ENCODE peak calls at places on chromosomes 16 and 17, in ten cellular contexts. One of them, this sample, is unnamed.

GRCh38 chr17:58317421-58318064 is 11.1 kb downstream of the TSPOAP1 start:
- DNase-seq in epithelial cell of proximal tubule: no peak
- DNase-seq in GM06990: peak
- DNase-seq in heart left ventricle: peak
- DNase-seq in lower leg skin: peak
- DNase-seq in osteoblast: peak
- DNase-seq in AG09309: peak
- DNase-seq in AG10803: peak
- DNase-seq in neural progenitor cell: peak
- DNase-seq in right lobe of liver: peak
- DNase-seq in this sample: no peak

GRCh38 chr17:74474043-74474792 is 7.8 kb downstream of the CD300A start:
- DNase-seq in epithelial cell of proximal tubule: no peak
- DNase-seq in GM06990: no peak
- DNase-seq in heart left ventricle: peak
- DNase-seq in lower leg skin: no peak
- DNase-seq in osteoblast: peak
- DNase-seq in AG09309: no peak
- DNase-seq in AG10803: no peak
- DNase-seq in neural progenitor cell: no peak
- DNase-seq in right lobe of liver: no peak
- DNase-seq in this sample: no peak

GRCh38 chr17:74840989-74841666 is 18.6 kb downstream of the GRIN2C start:
- DNase-seq in epithelial cell of proximal tubule: no peak
- DNase-seq in GM06990: no peak
- DNase-seq in heart left ventricle: no peak
- DNase-seq in lower leg skin: peak
- DNase-seq in osteoblast: peak
- DNase-seq in AG09309: no peak
- DNase-seq in AG10803: peak
- DNase-seq in neural progenitor cell: peak
- DNase-seq in right lobe of liver: no peak
- DNase-seq in this sample: no peak

GRCh38 chr16:10521681-10522274 is 58.6 kb downstream of the EMP2 start:
- DNase-seq in epithelial cell of proximal tubule: no peak
- DNase-seq in GM06990: no peak
- DNase-seq in heart left ventricle: no peak
- DNase-seq in lower leg skin: no peak
- DNase-seq in osteoblast: peak
- DNase-seq in AG09309: no peak
- DNase-seq in AG10803: peak
- DNase-seq in neural progenitor cell: peak
- DNase-seq in right lobe of liver: peak
- DNase-seq in this sample: no peak

GRCh38 chr17:72123964-72124791 is 3.4 kb downstream of the SOX9 start:
- DNase-seq in epithelial cell of proximal tubule: no peak
- DNase-seq in GM06990: no peak
- DNase-seq in heart left ventricle: no peak
- DNase-seq in lower leg skin: no peak
- DNase-seq in osteoblast: peak
- DNase-seq in AG09309: no peak
- DNase-seq in AG10803: no peak
- DNase-seq in neural progenitor cell: peak
- DNase-seq in right lobe of liver: no peak
- DNase-seq in this sample: no peak

GRCh38 chr16:31472559-31473203 is 729 bp downstream of the TGFB1I1 start:
- DNase-seq in epithelial cell of proximal tubule: no peak
- DNase-seq in GM06990: no peak
- DNase-seq in heart left ventricle: peak
- DNase-seq in lower leg skin: peak
- DNase-seq in osteoblast: peak
- DNase-seq in AG09309: peak
- DNase-seq in AG10803: peak
- DNase-seq in neural progenitor cell: peak
- DNase-seq in right lobe of liver: peak
- DNase-seq in this sample: no peak

GRCh38 chr17:78236362-78237127 is 5.1 kb downstream of the TMEM235 start:
- DNase-seq in epithelial cell of proximal tubule: no peak
- DNase-seq in GM06990: no peak
- DNase-seq in heart left ventricle: no peak
- DNase-seq in lower leg skin: no peak
- DNase-seq in osteoblast: peak
- DNase-seq in AG09309: no peak
- DNase-seq in AG10803: no peak
- DNase-seq in neural progenitor cell: no peak
- DNase-seq in right lobe of liver: no peak
- DNase-seq in this sample: no peak

GRCh38 chr16:89013111-89013510 is 36.1 kb upstream of the CBFA2T3 start:
- DNase-seq in epithelial cell of proximal tubule: no peak
- DNase-seq in GM06990: no peak
- DNase-seq in heart left ventricle: no peak
- DNase-seq in lower leg skin: no peak
- DNase-seq in osteoblast: peak
- DNase-seq in AG09309: no peak
- DNase-seq in AG10803: no peak
- DNase-seq in neural progenitor cell: no peak
- DNase-seq in right lobe of liver: no peak
- DNase-seq in this sample: no peak

GRCh38 chr16:82761858-82762257 is 135.1 kb downstream of the CDH13 start:
- DNase-seq in epithelial cell of proximal tubule: no peak
- DNase-seq in GM06990: no peak
- DNase-seq in heart left ventricle: no peak
- DNase-seq in lower leg skin: no peak
- DNase-seq in osteoblast: no peak
- DNase-seq in AG09309: no peak
- DNase-seq in AG10803: no peak
- DNase-seq in neural progenitor cell: no peak
- DNase-seq in right lobe of liver: peak
- DNase-seq in this sample: no peak

GRCh38 chr17:14310584-14310983 is 9.7 kb downstream of the HS3ST3B1 start:
- DNase-seq in epithelial cell of proximal tubule: no peak
- DNase-seq in GM06990: no peak
- DNase-seq in heart left ventricle: no peak
- DNase-seq in lower leg skin: peak
- DNase-seq in osteoblast: no peak
- DNase-seq in AG09309: no peak
- DNase-seq in AG10803: no peak
- DNase-seq in neural progenitor cell: peak
- DNase-seq in right lobe of liver: no peak
- DNase-seq in this sample: no peak

GRCh38 chr17:44820631-44821196 is 9.4 kb downstream of the GJC1 start:
- DNase-seq in epithelial cell of proximal tubule: peak
- DNase-seq in GM06990: no peak
- DNase-seq in heart left ventricle: no peak
- DNase-seq in lower leg skin: peak
- DNase-seq in osteoblast: peak
- DNase-seq in AG09309: peak
- DNase-seq in AG10803: peak
- DNase-seq in neural progenitor cell: no peak
- DNase-seq in right lobe of liver: no peak
- DNase-seq in this sample: no peak

GRCh38 chr16:88705746-88706287 is 391 bp downstream of the RNF166 start:
- DNase-seq in epithelial cell of proximal tubule: no peak
- DNase-seq in GM06990: no peak
- DNase-seq in heart left ventricle: no peak
- DNase-seq in lower leg skin: no peak
- DNase-seq in osteoblast: peak
- DNase-seq in AG09309: no peak
- DNase-seq in AG10803: no peak
- DNase-seq in neural progenitor cell: peak
- DNase-seq in right lobe of liver: no peak
- DNase-seq in this sample: no peak

GRCh38 chr16:88351521-88352101 is 31.1 kb upstream of the ZNF469 start:
- DNase-seq in epithelial cell of proximal tubule: no peak
- DNase-seq in GM06990: no peak
- DNase-seq in heart left ventricle: peak
- DNase-seq in lower leg skin: no peak
- DNase-seq in osteoblast: peak
- DNase-seq in AG09309: no peak
- DNase-seq in AG10803: no peak
- DNase-seq in neural progenitor cell: no peak
- DNase-seq in right lobe of liver: no peak
- DNase-seq in this sample: no peak

GRCh38 chr17:11309033-11309432 is 68.0 kb downstream of the SHISA6 start:
- DNase-seq in epithelial cell of proximal tubule: no peak
- DNase-seq in GM06990: no peak
- DNase-seq in heart left ventricle: no peak
- DNase-seq in lower leg skin: no peak
- DNase-seq in osteoblast: no peak
- DNase-seq in AG09309: no peak
- DNase-seq in AG10803: no peak
- DNase-seq in neural progenitor cell: no peak
- DNase-seq in right lobe of liver: no peak
- DNase-seq in this sample: no peak

DNA sequence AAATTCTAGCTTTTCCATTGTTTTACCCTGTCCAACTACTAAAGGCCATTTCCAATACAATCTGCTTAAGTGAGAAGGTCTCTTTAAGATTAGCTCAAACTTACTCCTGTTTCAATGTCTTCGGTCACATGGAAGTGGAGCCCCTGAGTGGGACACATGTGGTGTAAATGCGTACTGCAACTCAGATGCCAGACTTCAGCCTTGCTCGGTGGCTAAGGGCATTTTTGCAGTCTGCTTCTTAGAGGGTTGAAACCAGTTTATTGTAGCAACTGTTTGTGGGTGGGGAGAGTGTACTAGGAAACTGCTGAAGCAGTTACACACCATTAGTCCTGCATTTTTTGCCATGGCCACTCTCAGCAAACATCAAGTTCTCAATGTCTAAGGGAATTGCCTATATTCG is 140.6 kb downstream of the PARN start:
- DNase-seq in epithelial cell of proximal tubule: peak
- DNase-seq in GM06990: no peak
- DNase-seq in heart left ventricle: no peak
- DNase-seq in lower leg skin: no peak
- DNase-seq in osteoblast: no peak
- DNase-seq in AG09309: no peak
- DNase-seq in AG10803: peak
- DNase-seq in neural progenitor cell: peak
- DNase-seq in right lobe of liver: no peak
- DNase-seq in this sample: no peak
- TF ChIP-seq CTCF in epithelial cell of proximal tubule: peak
- TF ChIP-seq CTCF in GM06990: no peak
- TF ChIP-seq CTCF in heart left ventricle: no peak
- TF ChIP-seq CTCF in lower leg skin: no peak
- TF ChIP-seq CTCF in osteoblast: peak
- TF ChIP-seq CTCF in AG09309: peak
- TF ChIP-seq CTCF in AG10803: peak
- TF ChIP-seq CTCF in neural progenitor cell: peak
- TF ChIP-seq CTCF in right lobe of liver: no peak
- TF ChIP-seq CTCF in this sample: peak

GRCh38 chr17:79843917-79844815 is 4.9 kb upstream of the CBX4 start:
- DNase-seq in epithelial cell of proximal tubule: no peak
- DNase-seq in GM06990: no peak
- DNase-seq in heart left ventricle: peak
- DNase-seq in lower leg skin: peak
- DNase-seq in osteoblast: peak
- DNase-seq in AG09309: no peak
- DNase-seq in AG10803: peak
- DNase-seq in neural progenitor cell: peak
- DNase-seq in right lobe of liver: peak
- DNase-seq in this sample: no peak
- H3K4me3 ChIP-seq in epithelial cell of proximal tubule: peak
- H3K4me3 ChIP-seq in GM06990: peak
- H3K4me3 ChIP-seq in heart left ventricle: peak
- H3K4me3 ChIP-seq in lower leg skin: peak
- H3K4me3 ChIP-seq in osteoblast: peak
- H3K4me3 ChIP-seq in AG09309: peak
- H3K4me3 ChIP-seq in AG10803: peak
- H3K4me3 ChIP-seq in neural progenitor cell: peak
- H3K4me3 ChIP-seq in right lobe of liver: peak
- H3K4me3 ChIP-seq in this sample: no peak

DNA sequence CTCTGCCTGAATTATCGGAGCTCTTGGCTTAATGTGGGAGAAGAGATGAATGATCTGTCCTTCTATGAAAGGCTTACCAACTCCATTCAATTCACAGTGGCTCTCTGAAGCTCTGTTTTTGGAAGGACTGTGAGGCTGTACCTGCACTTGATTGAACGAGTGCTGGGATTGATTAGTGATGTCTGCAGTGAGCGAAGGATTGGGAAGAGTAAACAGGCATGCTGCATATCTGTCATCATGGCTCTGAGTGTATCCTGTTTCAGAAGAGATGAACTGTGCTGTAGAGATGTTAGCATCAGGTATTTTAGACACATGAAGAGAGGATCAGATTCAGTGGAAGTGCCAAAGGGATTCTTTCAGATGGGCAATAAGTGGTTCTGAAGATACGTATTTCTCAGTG is 564.0 kb downstream of the MAF start:
- DNase-seq in epithelial cell of proximal tubule: no peak
- DNase-seq in GM06990: no peak
- DNase-seq in heart left ventricle: no peak
- DNase-seq in lower leg skin: no peak
- DNase-seq in osteoblast: no peak
- DNase-seq in AG09309: no peak
- DNase-seq in AG10803: no peak
- DNase-seq in neural progenitor cell: no peak
- DNase-seq in right lobe of liver: no peak
- DNase-seq in this sample: no peak
- TF ChIP-seq CTCF in epithelial cell of proximal tubule: no peak
- TF ChIP-seq CTCF in GM06990: no peak
- TF ChIP-seq CTCF in heart left ventricle: no peak
- TF ChIP-seq CTCF in lower leg skin: no peak
- TF ChIP-seq CTCF in osteoblast: no peak
- TF ChIP-seq CTCF in AG09309: no peak
- TF ChIP-seq CTCF in AG10803: no peak
- TF ChIP-seq CTCF in neural progenitor cell: no peak
- TF ChIP-seq CTCF in right lobe of liver: no peak
- TF ChIP-seq CTCF in this sample: no peak

DNA sequence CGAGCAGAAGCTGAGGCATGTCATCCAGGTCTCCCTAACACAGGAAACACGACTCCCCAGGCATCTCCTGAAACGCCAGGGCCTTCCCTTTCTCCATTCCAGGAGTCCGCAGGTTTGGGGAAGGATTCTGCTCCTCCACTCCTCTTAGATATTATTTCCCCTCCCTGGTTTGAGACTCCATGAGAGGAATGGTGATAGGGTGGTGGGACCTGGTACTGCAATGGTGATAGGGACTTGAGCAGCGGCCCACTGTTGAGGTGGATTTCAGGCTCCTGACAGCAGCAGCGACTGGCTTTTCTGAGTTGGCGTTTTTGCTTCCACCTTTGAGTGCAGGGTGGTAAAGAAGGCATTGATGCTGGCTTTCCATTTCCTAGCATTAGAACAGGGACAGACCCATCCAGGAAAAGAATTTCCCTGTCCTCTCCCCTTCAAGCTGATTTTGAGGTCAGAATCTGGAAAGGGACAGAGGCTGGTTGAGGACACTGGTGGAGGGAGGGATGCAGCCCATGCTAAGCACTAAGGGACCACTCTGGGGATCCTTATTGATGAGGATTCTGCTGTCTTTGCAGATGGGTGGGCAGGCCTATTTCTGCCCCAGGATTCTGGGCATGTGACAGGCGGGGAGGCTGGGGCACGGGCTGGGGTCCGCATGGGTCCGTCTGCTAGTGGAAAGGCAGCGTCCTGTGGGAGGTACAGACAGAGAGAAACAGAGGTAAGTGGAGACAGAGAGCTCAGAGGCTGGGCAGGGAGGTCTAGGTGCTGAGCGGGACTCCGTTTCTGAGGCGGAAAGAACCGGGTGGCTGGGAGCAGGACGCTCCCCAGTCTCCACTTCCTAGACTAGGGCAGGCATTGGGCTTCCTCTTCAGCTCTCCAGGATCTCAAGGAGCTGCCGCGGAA is 1.3 kb upstream of the TBX4 start:
- DNase-seq in epithelial cell of proximal tubule: no peak
- DNase-seq in GM06990: no peak
- DNase-seq in heart left ventricle: no peak
- DNase-seq in lower leg skin: no peak
- DNase-seq in osteoblast: peak
- DNase-seq in AG09309: no peak
- DNase-seq in AG10803: no peak
- DNase-seq in neural progenitor cell: peak
- DNase-seq in right lobe of liver: no peak
- DNase-seq in this sample: no peak
- H3K4me3 ChIP-seq in epithelial cell of proximal tubule: no peak
- H3K4me3 ChIP-seq in GM06990: no peak
- H3K4me3 ChIP-seq in heart left ventricle: no peak
- H3K4me3 ChIP-seq in lower leg skin: no peak
- H3K4me3 ChIP-seq in osteoblast: no peak
- H3K4me3 ChIP-seq in AG09309: no peak
- H3K4me3 ChIP-seq in AG10803: no peak
- H3K4me3 ChIP-seq in neural progenitor cell: peak
- H3K4me3 ChIP-seq in right lobe of liver: no peak
- H3K4me3 ChIP-seq in this sample: no peak

This sample was measured in GM12864.